ENCODE peak calls at places on chromosomes 13 and 19, in nine cellular contexts. B is CD8-positive, alpha-beta memory T cell; W is uterus; Y is fibroblast of lung; P is mammary epithelial cell; T is body of pancreas; H is mesendoderm; D is thoracic aorta; J is CD4-positive, alpha-beta T cell. F is an unnamed sample.

GRCh38 chr19:2048959-2049740 is 1.9 kb downstream of the MKNK2 start:
- DNase-seq in H (no peak), Y (no peak), J (no peak), P (no peak), D (no peak), B (no peak), T (no peak), W (no peak), F (no peak)

GRCh38 chr19:5895409-5895808 is 8.2 kb downstream of the NDUFA11 start:
- DNase-seq in T (no peak), D (no peak), P (no peak), J (no peak), Y (no peak), H (no peak), B (no peak), W (no peak), F (no peak)

GRCh38 chr13:83449666-83450395 is 432.4 kb downstream of the SLITRK1 start:
- DNase-seq in B (no peak), J (no peak), W (no peak), D (no peak), H (peak), P (peak), Y (peak), T (no peak), F (no peak)

GRCh38 chr13:23578411-23579071 is 8.3 kb downstream of the TNFRSF19 start:
- DNase-seq in J (peak), W (peak), Y (peak), T (peak), D (no peak), B (peak), H (peak), P (peak), F (peak)

GRCh38 chr13:78602561-78603239 is 652 bp downstream of the POU4F1 start:
- DNase-seq in B (no peak), H (no peak), W (no peak), J (no peak), P (no peak), D (no peak), Y (peak), T (no peak), F (peak)

GRCh38 chr19:2983351-2984195 is 6.2 kb downstream of the TLE6 start:
- DNase-seq in Y (peak), P (peak), J (no peak), B (no peak), T (peak), W (peak), D (no peak), H (peak), F (peak)

GRCh38 chr13:105847532-105848295 is 687.7 kb downstream of the EFNB2 start:
- DNase-seq in P (no peak), H (no peak), T (no peak), W (no peak), B (no peak), D (no peak), J (no peak), Y (peak), F (no peak)

GRCh38 chr13:48494874-48495273 is 38.0 kb downstream of the RCBTB2 start:
- DNase-seq in T (no peak), H (no peak), Y (no peak), P (no peak), J (no peak), D (no peak), B (no peak), W (no peak), F (no peak)

GRCh38 chr13:31044658-31045620 is 112.5 kb downstream of the TEX26 start:
- DNase-seq in P (peak), Y (no peak), B (no peak), D (no peak), J (no peak), W (no peak), H (peak), T (no peak), F (peak)

GRCh38 chr13:74850893-74851292 is 631.1 kb downstream of the TBC1D4 start:
- DNase-seq in P (no peak), B (no peak), T (no peak), D (no peak), W (no peak), Y (no peak), H (peak), J (no peak), F (no peak)

GRCh38 chr13:114105351-114106225 is 26.8 kb downstream of the RASA3 start:
- DNase-seq in D (no peak), Y (no peak), H (no peak), J (no peak), B (peak), W (peak), P (no peak), T (no peak), F (no peak)

GRCh38 chr19:27793128-27793643 is 1419.8 kb downstream of the UQCRFS1 start:
- DNase-seq in T (peak), Y (peak), B (peak), J (peak), W (peak), D (peak), H (peak), P (peak), F (peak)

GRCh38 chr19:7507884-7508283 is 8.0 kb upstream of the ZNF358 start:
- DNase-seq in P (peak), T (peak), H (peak), D (peak), Y (peak), J (no peak), B (no peak), W (peak), F (peak)

GRCh38 chr13:114101325-114101821 is 31.1 kb downstream of the RASA3 start:
- DNase-seq in P (no peak), B (peak), Y (peak), J (no peak), D (no peak), H (no peak), T (no peak), W (peak), F (no peak)

GRCh38 chr13:29771247-29771646 is 79.2 kb downstream of the UBL3 start:
- DNase-seq in H (peak), J (no peak), D (no peak), B (no peak), W (no peak), T (no peak), P (peak), Y (peak), F (peak)

GRCh38 chr19:41307954-41308449 is 2.0 kb upstream of the CCDC97 start:
- DNase-seq in D (no peak), T (no peak), J (no peak), B (no peak), P (no peak), Y (no peak), H (no peak), W (no peak), F (no peak)

GRCh38 chr19:43479961-43480561 is 14.7 kb upstream of the LYPD3 start:
- DNase-seq in T (no peak), H (no peak), J (no peak), W (no peak), Y (no peak), B (no peak), D (no peak), P (no peak), F (no peak)

GRCh38 chr19:27746691-27747380 is 1466.1 kb downstream of the UQCRFS1 start:
- DNase-seq in Y (peak), T (peak), P (peak), B (no peak), H (peak), J (no peak), W (peak), D (no peak), F (no peak)

GRCh38 chr13:46633416-46633815 is 80.4 kb downstream of the LRCH1 start:
- DNase-seq in Y (peak), P (peak), H (peak), W (no peak), T (no peak), J (no peak), D (no peak), B (no peak), F (no peak)

GRCh38 chr19:17580470-17581000 is 25.1 kb downstream of the COLGALT1 start:
- DNase-seq in P (no peak), Y (no peak), B (no peak), J (no peak), D (no peak), T (no peak), H (no peak), W (no peak), F (no peak)

GRCh38 chr19:7355151-7355845 is 6.6 kb downstream of the ARHGEF18 start:
- DNase-seq in B (no peak), W (peak), H (no peak), D (no peak), J (no peak), Y (peak), P (no peak), T (no peak), F (no peak)

DNA sequence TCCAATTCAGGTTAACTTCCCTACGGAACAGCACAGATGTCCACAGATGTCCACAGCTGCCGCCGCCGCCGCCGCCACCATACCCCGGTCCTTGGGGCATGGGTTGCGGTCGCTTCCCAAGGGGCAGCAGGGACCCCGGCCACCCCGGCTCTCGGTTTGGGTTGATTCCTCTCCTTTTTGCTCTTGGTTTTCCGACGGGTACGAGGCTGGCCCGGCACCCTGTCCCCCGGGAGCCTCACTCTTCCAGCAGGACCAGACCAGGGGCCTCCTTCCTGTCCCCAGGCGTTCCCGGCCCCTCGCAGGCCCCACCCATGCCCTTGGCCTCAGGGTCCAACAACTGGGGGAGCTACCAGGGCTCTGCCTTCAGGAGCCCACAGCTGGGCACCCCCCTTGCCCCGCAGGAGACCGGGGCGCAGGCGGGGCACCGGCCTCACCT is 28.0 kb downstream of the ZBTB7A start:
- DNase-seq in Y (no peak), T (no peak), J (no peak), B (no peak), W (no peak), H (no peak), P (no peak), D (no peak), F (no peak)
- H3K27ac ChIP-seq in Y (no peak), T (no peak), J (no peak), B (no peak), W (no peak), H (no peak), P (no peak), D (no peak), F (no peak)

GRCh38 chr19:13797870-13798269 is 2.6 kb downstream of the ZSWIM4 start:
- DNase-seq in J (no peak), H (no peak), D (peak), W (peak), B (no peak), T (peak), Y (peak), P (peak), F (no peak)

GRCh38 chr19:13797058-13797440 is 1.8 kb downstream of the ZSWIM4 start:
- DNase-seq in Y (no peak), B (no peak), W (no peak), P (no peak), J (no peak), D (no peak), H (no peak), T (no peak), F (no peak)

GRCh38 chr19:13794752-13795589 is at the start of gene ZSWIM4:
- DNase-seq in D (peak), B (peak), P (peak), H (peak), T (peak), W (peak), Y (peak), J (peak), F (peak)

GRCh38 chr19:13795595-13796300 is 505 bp downstream of the ZSWIM4 start:
- DNase-seq in W (no peak), T (peak), D (no peak), P (peak), Y (no peak), B (no peak), J (no peak), H (no peak), F (no peak)

GRCh38 chr19:13796301-13797057 is 1.2 kb downstream of the ZSWIM4 start:
- DNase-seq in B (no peak), H (peak), P (peak), J (no peak), W (peak), Y (peak), T (peak), D (peak), F (no peak)
- H3K27ac ChIP-seq in B (no peak), H (no peak), P (peak), J (no peak), W (peak), Y (peak), T (peak), D (peak), F (peak)

GRCh38 chr19:12720851-12721655 is 2.7 kb downstream of the TNPO2 start:
- DNase-seq in Y (peak), W (peak), D (no peak), J (no peak), B (no peak), P (peak), T (peak), H (no peak), F (no peak)

GRCh38 chr19:12723383-12723642 is 419 bp downstream of the TNPO2 start:
- DNase-seq in J (no peak), T (no peak), D (no peak), Y (peak), W (no peak), B (no peak), H (no peak), P (no peak), F (peak)

GRCh38 chr19:12722566-12723382 is 958 bp downstream of the TNPO2 start:
- DNase-seq in J (peak), H (peak), W (peak), D (peak), B (peak), Y (peak), P (peak), T (peak), F (peak)

GRCh38 chr19:12721656-12722565 is 1.8 kb downstream of the TNPO2 start:
- DNase-seq in H (peak), T (peak), W (peak), D (no peak), P (peak), J (peak), B (peak), Y (peak), F (peak)

GRCh38 chr19:12720296-12720695 is 3.4 kb downstream of the TNPO2 start:
- DNase-seq in W (no peak), P (no peak), B (no peak), T (no peak), J (no peak), H (no peak), D (no peak), Y (no peak), F (no peak)
- H3K27ac ChIP-seq in W (peak), P (no peak), B (peak), T (no peak), J (no peak), H (no peak), D (peak), Y (peak), F (peak)

GRCh38 chr19:15196683-15197005 is 4.2 kb downstream of the NOTCH3 start:
- DNase-seq in W (no peak), D (no peak), T (no peak), H (no peak), J (no peak), B (no peak), P (no peak), Y (no peak), F (no peak)

GRCh38 chr19:15195987-15196682 is 4.7 kb downstream of the NOTCH3 start:
- DNase-seq in D (no peak), W (no peak), T (peak), Y (no peak), P (peak), J (peak), B (no peak), H (peak), F (no peak)

GRCh38 chr19:15195381-15195964 is 5.3 kb downstream of the NOTCH3 start:
- DNase-seq in H (peak), D (peak), Y (peak), W (peak), J (peak), B (no peak), P (peak), T (peak), F (peak)

GRCh38 chr19:15197275-15198005 is 3.4 kb downstream of the NOTCH3 start:
- DNase-seq in P (no peak), T (peak), J (no peak), W (no peak), Y (peak), H (no peak), B (no peak), D (no peak), F (no peak)

DNA sequence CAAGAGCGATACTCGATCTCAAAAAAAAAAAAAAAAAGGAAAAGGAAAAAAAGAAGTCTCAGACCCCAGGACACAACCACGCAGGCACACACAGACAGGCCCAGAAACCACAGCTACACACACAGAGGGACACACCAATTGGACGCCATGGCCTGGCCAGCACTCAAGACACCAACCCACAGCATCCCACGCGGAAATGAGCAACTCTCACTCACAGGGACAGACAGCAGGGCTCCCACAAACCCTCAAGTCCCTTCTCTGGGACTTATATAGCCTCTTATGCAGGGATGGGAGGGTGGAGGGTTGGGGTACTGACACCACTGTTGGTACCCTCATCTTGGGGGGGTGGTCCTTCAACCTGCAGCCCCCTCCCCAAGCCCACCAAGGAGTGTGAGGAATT is 5.9 kb downstream of the NOTCH3 start:
- DNase-seq in D (peak), Y (no peak), J (no peak), B (no peak), H (no peak), P (peak), W (no peak), T (peak), F (no peak)
- H3K27ac ChIP-seq in D (peak), Y (peak), J (no peak), B (no peak), H (no peak), P (no peak), W (peak), T (peak), F (no peak)

GRCh38 chr19:868458-869244 is 9.2 kb downstream of the CFD start:
- DNase-seq in D (no peak), B (no peak), W (no peak), T (no peak), H (no peak), J (no peak), Y (no peak), P (no peak), F (no peak)

GRCh38 chr19:866769-867300 is 7.4 kb downstream of the CFD start:
- DNase-seq in T (no peak), P (no peak), D (no peak), Y (no peak), W (no peak), B (no peak), H (no peak), J (no peak), F (no peak)

GRCh38 chr19:867855-868457 is 8.5 kb downstream of the CFD start:
- DNase-seq in B (no peak), Y (no peak), W (no peak), P (no peak), D (no peak), J (no peak), H (no peak), T (no peak), F (no peak)

GRCh38 chr19:869245-870177 is 10.0 kb downstream of the CFD start:
- DNase-seq in Y (peak), D (peak), W (peak), P (peak), T (peak), H (peak), B (no peak), J (no peak), F (peak)

DNA sequence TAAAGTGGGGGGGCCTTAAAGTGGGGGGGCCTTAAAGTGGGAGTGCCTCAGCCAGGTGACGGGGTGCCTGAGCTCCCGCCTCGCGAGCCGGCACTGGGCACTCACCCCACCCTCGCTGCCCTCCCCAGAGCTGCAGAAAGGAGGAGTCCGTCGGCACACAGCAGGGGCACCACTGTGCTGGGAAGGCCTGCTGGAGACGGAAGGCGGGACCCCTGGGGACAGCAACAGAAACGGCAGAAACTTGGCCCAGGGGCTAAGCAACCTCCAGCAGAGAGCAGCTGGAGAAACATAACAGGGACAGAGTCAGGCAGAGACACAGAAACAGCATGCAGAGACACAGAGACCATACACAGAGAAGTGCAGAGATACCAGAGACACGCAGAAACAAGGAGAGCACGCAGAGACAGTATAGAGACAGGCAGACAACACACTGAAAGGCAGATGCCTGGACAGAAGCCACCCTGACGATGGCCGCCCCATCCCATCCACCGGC is 7.9 kb downstream of the CFD start:
- DNase-seq in Y (no peak), H (no peak), J (no peak), W (no peak), D (no peak), T (no peak), P (no peak), B (no peak), F (peak)
- H3K27ac ChIP-seq in Y (no peak), H (no peak), J (no peak), W (no peak), D (no peak), T (no peak), P (no peak), B (no peak), F (peak)

GRCh38 chr19:37691881-37692504 is 27.6 kb downstream of the ZNF607 start:
- DNase-seq in T (peak), J (peak), H (peak), D (peak), P (peak), B (peak), Y (peak), W (peak), F (peak)
- H3K27ac ChIP-seq in T (peak), J (no peak), H (no peak), D (peak), P (no peak), B (peak), Y (peak), W (peak), F (peak)

GRCh38 chr19:29396925-29397324 is 128.9 kb upstream of the VSTM2B start:
- DNase-seq in H (no peak), W (no peak), J (no peak), T (no peak), Y (no peak), D (no peak), P (no peak), B (no peak), F (no peak)
- H3K27ac ChIP-seq in H (no peak), W (no peak), J (no peak), T (no peak), Y (no peak), D (no peak), P (no peak), B (no peak), F (no peak)

F was measured in A673.